ENCODE peak calls at places on chromosomes 6 and 20, in seven cellular contexts. One of them, this sample, is unnamed.
A peak's percentile ranks its signal among the peaks of the same experiment; 100 is the strongest.

GRCh38 chr6:55276745-55277627 is 50.3 kb upstream of the GFRAL start:
- DNase-seq in HFFc6: peak; percentile 50
- DNase-seq in nephron progenitor cell: peak; percentile 39
- DNase-seq in Peyer's patch: peak; percentile 49
- DNase-seq in endothelial cell: peak; percentile 34
- DNase-seq in CD8-positive, alpha-beta T cell: no peak
- DNase-seq in H9: peak; percentile 54
- DNase-seq in this sample: peak; percentile 43

GRCh38 chr20:16246870-16247269 is 326.4 kb downstream of the KIF16B start:
- DNase-seq in HFFc6: no peak
- DNase-seq in Peyer's patch: no peak
- DNase-seq in endothelial cell: no peak
- DNase-seq in CD8-positive, alpha-beta T cell: no peak
- DNase-seq in H9: no peak
- DNase-seq in nephron progenitor cell: no peak
- DNase-seq in this sample: no peak

GRCh38 chr20:45229264-45230056 is 8.3 kb downstream of the SEMG2 start:
- DNase-seq in nephron progenitor cell: no peak
- DNase-seq in HFFc6: no peak
- DNase-seq in CD8-positive, alpha-beta T cell: no peak
- DNase-seq in Peyer's patch: peak; percentile 73
- DNase-seq in endothelial cell: peak; percentile 17
- DNase-seq in H9: peak; percentile 87
- DNase-seq in this sample: peak; percentile 97

GRCh38 chr6:26054659-26054936 is 32.6 kb upstream of the HFE start:
- DNase-seq in endothelial cell: no peak
- DNase-seq in H9: no peak
- DNase-seq in HFFc6: no peak
- DNase-seq in CD8-positive, alpha-beta T cell: no peak
- DNase-seq in nephron progenitor cell: no peak
- DNase-seq in Peyer's patch: no peak
- DNase-seq in this sample: no peak

GRCh38 chr6:22320750-22321149 is 23.9 kb upstream of the PRL start:
- DNase-seq in endothelial cell: no peak
- DNase-seq in Peyer's patch: no peak
- DNase-seq in CD8-positive, alpha-beta T cell: no peak
- DNase-seq in H9: no peak
- DNase-seq in HFFc6: peak; percentile 63
- DNase-seq in nephron progenitor cell: no peak
- DNase-seq in this sample: peak; percentile 26

GRCh38 chr6:67792996-67793395 is 842.1 kb upstream of the ADGRB3 start:
- DNase-seq in endothelial cell: no peak
- DNase-seq in nephron progenitor cell: no peak
- DNase-seq in H9: no peak
- DNase-seq in Peyer's patch: no peak
- DNase-seq in CD8-positive, alpha-beta T cell: no peak
- DNase-seq in HFFc6: no peak
- DNase-seq in this sample: no peak

GRCh38 chr6:36928547-36928918 is 26.0 kb upstream of the PI16 start:
- DNase-seq in nephron progenitor cell: no peak
- DNase-seq in endothelial cell: no peak
- DNase-seq in CD8-positive, alpha-beta T cell: no peak
- DNase-seq in Peyer's patch: no peak
- DNase-seq in HFFc6: no peak
- DNase-seq in H9: no peak
- DNase-seq in this sample: no peak

GRCh38 chr6:21102624-21103023 is 490.9 kb upstream of the SOX4 start:
- DNase-seq in HFFc6: no peak
- DNase-seq in H9: no peak
- DNase-seq in endothelial cell: no peak
- DNase-seq in nephron progenitor cell: no peak
- DNase-seq in Peyer's patch: no peak
- DNase-seq in CD8-positive, alpha-beta T cell: no peak
- DNase-seq in this sample: peak; percentile 29

GRCh38 chr6:139415365-139415764 is 40.9 kb upstream of the CITED2 start:
- DNase-seq in CD8-positive, alpha-beta T cell: no peak
- DNase-seq in H9: no peak
- DNase-seq in Peyer's patch: no peak
- DNase-seq in nephron progenitor cell: no peak
- DNase-seq in endothelial cell: no peak
- DNase-seq in HFFc6: no peak
- DNase-seq in this sample: no peak

GRCh38 chr6:135995160-135995898 is 143.8 kb downstream of the PDE7B start:
- DNase-seq in nephron progenitor cell: no peak
- DNase-seq in Peyer's patch: no peak
- DNase-seq in endothelial cell: no peak
- DNase-seq in HFFc6: peak; percentile 81
- DNase-seq in H9: no peak
- DNase-seq in CD8-positive, alpha-beta T cell: no peak
- DNase-seq in this sample: no peak

GRCh38 chr6:165930668-165931067 is 237.0 kb downstream of the TBXT start:
- DNase-seq in CD8-positive, alpha-beta T cell: no peak
- DNase-seq in Peyer's patch: no peak
- DNase-seq in HFFc6: no peak
- DNase-seq in nephron progenitor cell: no peak
- DNase-seq in endothelial cell: no peak
- DNase-seq in H9: no peak
- DNase-seq in this sample: no peak

GRCh38 chr6:37074053-37074827 is 68.8 kb downstream of the FGD2 start:
- DNase-seq in Peyer's patch: no peak
- DNase-seq in nephron progenitor cell: no peak
- DNase-seq in HFFc6: no peak
- DNase-seq in H9: no peak
- DNase-seq in endothelial cell: no peak
- DNase-seq in CD8-positive, alpha-beta T cell: no peak
- DNase-seq in this sample: no peak

GRCh38 chr20:44761423-44761822 is 15.8 kb downstream of the KCNK15 start:
- DNase-seq in H9: no peak
- DNase-seq in nephron progenitor cell: no peak
- DNase-seq in Peyer's patch: no peak
- DNase-seq in endothelial cell: no peak
- DNase-seq in CD8-positive, alpha-beta T cell: no peak
- DNase-seq in HFFc6: no peak
- DNase-seq in this sample: no peak

GRCh38 chr6:166861961-166862286 is 94.4 kb downstream of the RNASET2 start:
- DNase-seq in nephron progenitor cell: no peak
- DNase-seq in endothelial cell: no peak
- DNase-seq in H9: no peak
- DNase-seq in CD8-positive, alpha-beta T cell: no peak
- DNase-seq in HFFc6: no peak
- DNase-seq in Peyer's patch: no peak
- DNase-seq in this sample: no peak

DNA sequence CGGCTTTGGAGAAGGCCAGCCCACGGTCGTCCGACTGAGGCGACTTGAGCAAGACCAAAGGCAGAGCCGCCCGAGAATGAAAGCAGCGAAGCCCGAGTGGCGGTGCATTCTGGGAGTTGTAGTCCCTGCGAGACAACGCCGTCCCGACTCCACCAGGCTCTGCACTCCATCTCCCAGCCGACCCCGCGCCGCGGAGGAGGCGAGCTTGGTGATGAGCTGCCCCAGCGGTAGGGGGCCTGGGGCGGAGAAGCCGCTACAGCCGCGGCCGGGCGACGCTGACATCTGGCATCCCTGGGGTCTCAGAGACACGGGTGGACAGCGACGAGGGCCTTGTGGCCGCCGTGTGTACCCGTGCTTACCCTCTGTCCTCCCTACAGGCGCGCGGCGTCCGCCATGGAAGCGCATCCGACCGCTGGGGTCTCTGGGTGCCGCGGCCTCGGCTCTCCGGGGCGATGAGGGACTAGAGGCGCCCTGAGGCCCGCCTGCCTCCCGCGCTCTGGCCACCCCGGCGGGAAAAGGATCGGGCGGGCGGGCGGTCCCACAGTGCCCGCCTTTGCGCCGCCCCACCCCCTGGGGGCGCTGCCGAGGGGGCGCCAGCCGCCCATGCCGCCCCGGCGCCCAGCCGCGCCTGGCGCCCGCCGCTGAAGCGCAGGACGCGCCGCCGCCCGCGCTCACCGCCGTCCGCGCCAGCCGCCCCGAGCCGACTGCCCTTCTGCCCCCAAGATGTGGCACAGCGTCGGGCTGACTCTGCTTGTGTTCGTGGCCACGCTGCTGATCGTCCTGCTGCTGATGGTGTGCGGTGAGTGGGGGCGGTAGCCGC is at the start of gene SMIM13:
- DNase-seq in CD8-positive, alpha-beta T cell: peak; percentile 95
- DNase-seq in endothelial cell: peak; percentile 96
- DNase-seq in nephron progenitor cell: peak; percentile 97
- DNase-seq in H9: peak; percentile 99
- DNase-seq in Peyer's patch: peak; percentile 99
- DNase-seq in HFFc6: peak; percentile 98
- DNase-seq in this sample: peak; percentile 93
- TF ChIP-seq CTCF in CD8-positive, alpha-beta T cell: peak; percentile 75
- TF ChIP-seq CTCF in endothelial cell: peak; percentile 71
- TF ChIP-seq CTCF in nephron progenitor cell: peak; percentile 42
- TF ChIP-seq CTCF in H9: peak; percentile 52
- TF ChIP-seq CTCF in Peyer's patch: peak; percentile 64
- TF ChIP-seq CTCF in HFFc6: peak; percentile 75
- TF ChIP-seq CTCF in this sample: peak; percentile 39

GRCh38 chr20:17938889-17939619 is 29.5 kb downstream of the SNX5 start:
- DNase-seq in Peyer's patch: peak; percentile 85
- DNase-seq in HFFc6: peak; percentile 49
- DNase-seq in H9: peak; percentile 86
- DNase-seq in endothelial cell: peak; percentile 75
- DNase-seq in CD8-positive, alpha-beta T cell: peak; percentile 63
- DNase-seq in nephron progenitor cell: peak; percentile 75
- DNase-seq in this sample: peak; percentile 24
- TF ChIP-seq CTCF in Peyer's patch: peak; percentile 89
- TF ChIP-seq CTCF in HFFc6: peak; percentile 89
- TF ChIP-seq CTCF in H9: peak; percentile 91
- TF ChIP-seq CTCF in endothelial cell: peak; percentile 87
- TF ChIP-seq CTCF in CD8-positive, alpha-beta T cell: peak; percentile 87
- TF ChIP-seq CTCF in nephron progenitor cell: peak; percentile 93
- TF ChIP-seq CTCF in this sample: peak; percentile 52

GRCh38 chr6:105855433-105855832 is 230.7 kb upstream of the PRDM1 start:
- DNase-seq in CD8-positive, alpha-beta T cell: no peak
- DNase-seq in Peyer's patch: no peak
- DNase-seq in HFFc6: no peak
- DNase-seq in nephron progenitor cell: no peak
- DNase-seq in endothelial cell: no peak
- DNase-seq in H9: no peak
- DNase-seq in this sample: no peak
- TF ChIP-seq CTCF in CD8-positive, alpha-beta T cell: no peak
- TF ChIP-seq CTCF in Peyer's patch: no peak
- TF ChIP-seq CTCF in HFFc6: no peak
- TF ChIP-seq CTCF in nephron progenitor cell: no peak
- TF ChIP-seq CTCF in endothelial cell: no peak
- TF ChIP-seq CTCF in H9: no peak
- TF ChIP-seq CTCF in this sample: no peak

GRCh38 chr6:8743146-8743745 is 307.9 kb upstream of the SLC35B3 start:
- DNase-seq in Peyer's patch: no peak
- DNase-seq in endothelial cell: no peak
- DNase-seq in nephron progenitor cell: no peak
- DNase-seq in CD8-positive, alpha-beta T cell: no peak
- DNase-seq in H9: no peak
- DNase-seq in HFFc6: no peak
- DNase-seq in this sample: peak; percentile 1
- TF ChIP-seq CTCF in Peyer's patch: no peak
- TF ChIP-seq CTCF in endothelial cell: no peak
- TF ChIP-seq CTCF in nephron progenitor cell: no peak
- TF ChIP-seq CTCF in CD8-positive, alpha-beta T cell: no peak
- TF ChIP-seq CTCF in H9: no peak
- TF ChIP-seq CTCF in HFFc6: no peak
- TF ChIP-seq CTCF in this sample: no peak

GRCh38 chr6:56695702-56696101 is 53.0 kb upstream of the DST start:
- DNase-seq in endothelial cell: no peak
- DNase-seq in Peyer's patch: no peak
- DNase-seq in H9: no peak
- DNase-seq in CD8-positive, alpha-beta T cell: no peak
- DNase-seq in nephron progenitor cell: no peak
- DNase-seq in HFFc6: no peak
- DNase-seq in this sample: no peak

GRCh38 chr6:56693246-56693607 is 50.5 kb upstream of the DST start:
- DNase-seq in endothelial cell: no peak
- DNase-seq in CD8-positive, alpha-beta T cell: no peak
- DNase-seq in nephron progenitor cell: no peak
- DNase-seq in HFFc6: peak; percentile 87
- DNase-seq in Peyer's patch: peak; percentile 88
- DNase-seq in H9: no peak
- DNase-seq in this sample: peak; percentile 65

GRCh38 chr6:56693988-56694387 is 51.3 kb upstream of the DST start:
- DNase-seq in HFFc6: no peak
- DNase-seq in Peyer's patch: no peak
- DNase-seq in CD8-positive, alpha-beta T cell: no peak
- DNase-seq in nephron progenitor cell: no peak
- DNase-seq in H9: no peak
- DNase-seq in endothelial cell: no peak
- DNase-seq in this sample: no peak

DNA sequence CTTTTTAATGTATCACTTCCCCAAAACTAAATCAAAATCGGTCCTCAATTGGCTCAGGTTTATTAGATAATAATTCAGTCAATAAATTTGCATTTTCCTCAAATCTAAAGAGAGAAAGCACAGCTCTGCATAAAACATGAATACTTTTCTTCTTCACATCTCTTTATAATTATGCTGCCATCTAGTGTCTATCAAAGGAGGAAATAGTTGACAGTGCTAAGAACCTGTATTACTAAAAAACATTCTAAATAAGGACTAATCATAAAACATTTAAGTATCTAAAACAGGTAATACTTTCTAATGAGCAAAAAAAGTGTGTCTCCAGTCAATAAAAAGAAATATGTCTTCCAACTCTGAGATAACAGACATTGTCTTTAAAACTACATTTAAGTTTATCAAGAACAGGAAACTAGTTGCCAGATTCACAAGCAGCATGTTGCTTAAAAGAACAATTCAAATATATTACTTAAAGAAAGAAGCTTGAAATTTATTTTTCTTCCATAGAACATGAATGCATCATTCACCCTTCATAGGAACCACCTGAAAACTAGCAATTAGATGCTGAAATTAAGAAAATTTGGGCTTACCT is 56.5 kb upstream of the DST start:
- DNase-seq in HFFc6: peak; percentile 41
- DNase-seq in endothelial cell: no peak
- DNase-seq in Peyer's patch: no peak
- DNase-seq in CD8-positive, alpha-beta T cell: no peak
- DNase-seq in nephron progenitor cell: no peak
- DNase-seq in H9: no peak
- DNase-seq in this sample: no peak
- TF ChIP-seq CTCF in HFFc6: peak; percentile 76
- TF ChIP-seq CTCF in endothelial cell: peak; percentile 20
- TF ChIP-seq CTCF in Peyer's patch: peak; percentile 64
- TF ChIP-seq CTCF in CD8-positive, alpha-beta T cell: no peak
- TF ChIP-seq CTCF in nephron progenitor cell: peak; percentile 36
- TF ChIP-seq CTCF in H9: peak; percentile 60
- TF ChIP-seq CTCF in this sample: no peak

DNA sequence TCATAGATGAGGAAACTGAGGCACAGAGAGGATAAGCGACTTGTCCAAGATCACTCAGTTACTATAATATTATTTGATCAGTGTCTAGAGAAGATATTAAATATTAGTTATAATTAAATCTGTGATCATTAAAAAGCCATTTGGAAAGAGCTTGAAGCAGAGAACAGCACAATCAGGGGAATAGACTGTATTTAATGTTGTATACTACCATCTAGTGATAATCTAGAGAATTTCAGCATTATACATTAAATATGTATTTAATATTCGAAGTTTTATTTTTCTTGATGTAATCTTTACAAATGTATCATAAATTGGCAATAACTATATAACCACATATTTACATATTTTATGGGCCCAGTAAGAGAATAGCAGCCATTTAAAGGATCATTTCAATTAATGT is 20.2 kb upstream of the MTCL3 start:
- DNase-seq in H9: no peak
- DNase-seq in HFFc6: no peak
- DNase-seq in CD8-positive, alpha-beta T cell: no peak
- DNase-seq in Peyer's patch: no peak
- DNase-seq in endothelial cell: no peak
- DNase-seq in nephron progenitor cell: no peak
- DNase-seq in this sample: no peak
- TF ChIP-seq CTCF in H9: peak; percentile 46
- TF ChIP-seq CTCF in HFFc6: peak; percentile 77
- TF ChIP-seq CTCF in CD8-positive, alpha-beta T cell: peak; percentile 69
- TF ChIP-seq CTCF in Peyer's patch: peak; percentile 42
- TF ChIP-seq CTCF in endothelial cell: no peak
- TF ChIP-seq CTCF in nephron progenitor cell: no peak
- TF ChIP-seq CTCF in this sample: no peak